ENCODE peak calls at places on chromosomes 3 and 15, in five cellular contexts. One of them, this sample, is unnamed.

GRCh38 chr3:42814914-42815507 is 5.8 kb downstream of the ACKR2 start:
- DNase-seq in nephron progenitor cell: no peak
- DNase-seq in Calu3: no peak
- DNase-seq in stimulated activated CD8-positive, alpha-beta memory T cell treated with anti-CD3 and anti-CD28 coated beads, Interleukin-4, amount 100 ng/mL, for 1 hour: no peak
- DNase-seq in left colon: peak
- DNase-seq in this sample: no peak

GRCh38 chr15:24916305-24917009 is 38.3 kb upstream of the SNRPN start:
- DNase-seq in nephron progenitor cell: no peak
- DNase-seq in Calu3: no peak
- DNase-seq in stimulated activated CD8-positive, alpha-beta memory T cell treated with anti-CD3 and anti-CD28 coated beads, Interleukin-4, amount 100 ng/mL, for 1 hour: no peak
- DNase-seq in left colon: no peak
- DNase-seq in this sample: no peak

GRCh38 chr3:151949706-151950105 is 76.3 kb downstream of the SUCNR1 start:
- DNase-seq in nephron progenitor cell: no peak
- DNase-seq in Calu3: no peak
- DNase-seq in stimulated activated CD8-positive, alpha-beta memory T cell treated with anti-CD3 and anti-CD28 coated beads, Interleukin-4, amount 100 ng/mL, for 1 hour: no peak
- DNase-seq in left colon: no peak
- DNase-seq in this sample: no peak

GRCh38 chr3:133388696-133389095 is 11.2 kb upstream of the BFSP2 start:
- DNase-seq in nephron progenitor cell: no peak
- DNase-seq in Calu3: no peak
- DNase-seq in stimulated activated CD8-positive, alpha-beta memory T cell treated with anti-CD3 and anti-CD28 coated beads, Interleukin-4, amount 100 ng/mL, for 1 hour: no peak
- DNase-seq in left colon: no peak
- DNase-seq in this sample: no peak

GRCh38 chr15:32923176-32923575 is 205.4 kb downstream of the GREM1 start:
- DNase-seq in nephron progenitor cell: no peak
- DNase-seq in Calu3: no peak
- DNase-seq in stimulated activated CD8-positive, alpha-beta memory T cell treated with anti-CD3 and anti-CD28 coated beads, Interleukin-4, amount 100 ng/mL, for 1 hour: no peak
- DNase-seq in left colon: no peak
- DNase-seq in this sample: no peak

GRCh38 chr15:89119489-89120478 is 31.5 kb downstream of the ABHD2 start:
- DNase-seq in nephron progenitor cell: no peak
- DNase-seq in Calu3: peak
- DNase-seq in stimulated activated CD8-positive, alpha-beta memory T cell treated with anti-CD3 and anti-CD28 coated beads, Interleukin-4, amount 100 ng/mL, for 1 hour: no peak
- DNase-seq in left colon: no peak
- DNase-seq in this sample: peak

GRCh38 chr15:45399381-45400212 is 21.3 kb upstream of the GATM start:
- DNase-seq in nephron progenitor cell: no peak
- DNase-seq in Calu3: no peak
- DNase-seq in stimulated activated CD8-positive, alpha-beta memory T cell treated with anti-CD3 and anti-CD28 coated beads, Interleukin-4, amount 100 ng/mL, for 1 hour: no peak
- DNase-seq in left colon: no peak
- DNase-seq in this sample: peak

GRCh38 chr15:38611228-38611627 is 46.6 kb upstream of the RASGRP1 start:
- DNase-seq in nephron progenitor cell: no peak
- DNase-seq in Calu3: no peak
- DNase-seq in stimulated activated CD8-positive, alpha-beta memory T cell treated with anti-CD3 and anti-CD28 coated beads, Interleukin-4, amount 100 ng/mL, for 1 hour: no peak
- DNase-seq in left colon: no peak
- DNase-seq in this sample: no peak

GRCh38 chr3:10366681-10367101 is 45.8 kb upstream of the SEC13 start:
- DNase-seq in nephron progenitor cell: no peak
- DNase-seq in Calu3: no peak
- DNase-seq in stimulated activated CD8-positive, alpha-beta memory T cell treated with anti-CD3 and anti-CD28 coated beads, Interleukin-4, amount 100 ng/mL, for 1 hour: no peak
- DNase-seq in left colon: no peak
- DNase-seq in this sample: peak

GRCh38 chr3:143207338-143207961 is 87.9 kb downstream of the CHST2 start:
- DNase-seq in nephron progenitor cell: peak
- DNase-seq in Calu3: no peak
- DNase-seq in stimulated activated CD8-positive, alpha-beta memory T cell treated with anti-CD3 and anti-CD28 coated beads, Interleukin-4, amount 100 ng/mL, for 1 hour: no peak
- DNase-seq in left colon: no peak
- DNase-seq in this sample: peak

GRCh38 chr15:75648156-75649000 is 666 bp downstream of the SNX33 start:
- DNase-seq in nephron progenitor cell: peak
- DNase-seq in Calu3: peak
- DNase-seq in stimulated activated CD8-positive, alpha-beta memory T cell treated with anti-CD3 and anti-CD28 coated beads, Interleukin-4, amount 100 ng/mL, for 1 hour: no peak
- DNase-seq in left colon: peak
- DNase-seq in this sample: peak

GRCh38 chr15:68278345-68279217 is 1.0 kb downstream of the FEM1B start:
- DNase-seq in nephron progenitor cell: no peak
- DNase-seq in Calu3: no peak
- DNase-seq in stimulated activated CD8-positive, alpha-beta memory T cell treated with anti-CD3 and anti-CD28 coated beads, Interleukin-4, amount 100 ng/mL, for 1 hour: no peak
- DNase-seq in left colon: peak
- DNase-seq in this sample: peak

This sample was measured in cardiac fibroblast.